ENCODE peak calls at places on chromosome 20, in four cellular contexts. One of them, this sample, is unnamed.

GRCh38 chr20:46630336-46630735 is 20.9 kb downstream of the SLC13A3 start:
- DNase-seq in GM03348: no peak
- DNase-seq in left colon: no peak
- DNase-seq in hypothalamus: no peak
- DNase-seq in this sample: no peak

GRCh38 chr20:41142914-41143313 is 5.6 kb downstream of the PLCG1 start:
- DNase-seq in hypothalamus: no peak
- DNase-seq in left colon: no peak
- DNase-seq in GM03348: no peak
- DNase-seq in this sample: no peak

GRCh38 chr20:62051166-62051900 is 14.3 kb downstream of the TAF4 start:
- DNase-seq in hypothalamus: no peak
- DNase-seq in left colon: no peak
- DNase-seq in GM03348: no peak
- DNase-seq in this sample: no peak

GRCh38 chr20:5041433-5041832 is 40.1 kb upstream of the SLC23A2 start:
- DNase-seq in left colon: no peak
- DNase-seq in hypothalamus: no peak
- DNase-seq in GM03348: peak
- DNase-seq in this sample: no peak

GRCh38 chr20:15446373-15446772 is 1109.0 kb upstream of the FLRT3 start:
- DNase-seq in hypothalamus: no peak
- DNase-seq in left colon: peak
- DNase-seq in GM03348: no peak
- DNase-seq in this sample: peak

GRCh38 chr20:4720977-4721349 is 746 bp upstream of the PRND start:
- DNase-seq in left colon: peak
- DNase-seq in hypothalamus: no peak
- DNase-seq in GM03348: no peak
- DNase-seq in this sample: no peak

GRCh38 chr20:62047666-62048345 is 17.9 kb downstream of the TAF4 start:
- DNase-seq in GM03348: no peak
- DNase-seq in left colon: no peak
- DNase-seq in hypothalamus: no peak
- DNase-seq in this sample: no peak

GRCh38 chr20:45300961-45301360 is 5.7 kb upstream of the RBPJL start:
- DNase-seq in hypothalamus: no peak
- DNase-seq in left colon: no peak
- DNase-seq in GM03348: peak
- DNase-seq in this sample: no peak

GRCh38 chr20:10414982-10415650 is 18.9 kb downstream of the MKKS start:
- DNase-seq in hypothalamus: no peak
- DNase-seq in GM03348: no peak
- DNase-seq in left colon: no peak
- DNase-seq in this sample: no peak

GRCh38 chr20:32358883-32359632 is 927 bp downstream of the ASXL1 start:
- DNase-seq in GM03348: peak
- DNase-seq in left colon: peak
- DNase-seq in hypothalamus: peak
- DNase-seq in this sample: peak

GRCh38 chr20:21315138-21315537 is 12.0 kb downstream of the XRN2 start:
- DNase-seq in GM03348: peak
- DNase-seq in left colon: no peak
- DNase-seq in hypothalamus: no peak
- DNase-seq in this sample: no peak

GRCh38 chr20:50980851-50981713 is 22.5 kb downstream of the MOCS3 start:
- DNase-seq in left colon: peak
- DNase-seq in GM03348: peak
- DNase-seq in hypothalamus: peak
- DNase-seq in this sample: no peak

GRCh38 chr20:44279228-44279627 is 31.8 kb downstream of the FITM2 start:
- DNase-seq in hypothalamus: no peak
- DNase-seq in left colon: no peak
- DNase-seq in GM03348: peak
- DNase-seq in this sample: no peak

GRCh38 chr20:3250091-3250504 is 11.1 kb upstream of the SLC4A11 start:
- DNase-seq in GM03348: no peak
- DNase-seq in left colon: no peak
- DNase-seq in hypothalamus: no peak
- DNase-seq in this sample: no peak

GRCh38 chr20:1121439-1121838 is 3.0 kb downstream of the PSMF1 start:
- DNase-seq in GM03348: no peak
- DNase-seq in left colon: no peak
- DNase-seq in hypothalamus: no peak
- DNase-seq in this sample: no peak

GRCh38 chr20:10524643-10525042 is 89.5 kb downstream of the SLX4IP start:
- DNase-seq in GM03348: no peak
- DNase-seq in left colon: no peak
- DNase-seq in hypothalamus: no peak
- DNase-seq in this sample: no peak

GRCh38 chr20:58028123-58028522 is 200.3 kb downstream of the ANKRD60 start:
- DNase-seq in GM03348: no peak
- DNase-seq in hypothalamus: no peak
- DNase-seq in left colon: peak
- DNase-seq in this sample: no peak

GRCh38 chr20:2946988-2947961 is 74.0 kb downstream of the PTPRA start:
- DNase-seq in GM03348: no peak
- DNase-seq in left colon: no peak
- DNase-seq in hypothalamus: peak
- DNase-seq in this sample: no peak

GRCh38 chr20:23225407-23226060 is 125.1 kb upstream of the NXT1 start:
- DNase-seq in GM03348: peak
- DNase-seq in left colon: no peak
- DNase-seq in hypothalamus: peak
- DNase-seq in this sample: no peak

GRCh38 chr20:6104493-6105188 is 18.2 kb downstream of the FERMT1 start:
- DNase-seq in hypothalamus: no peak
- DNase-seq in left colon: no peak
- DNase-seq in GM03348: peak
- DNase-seq in this sample: no peak

GRCh38 chr20:50518270-50518721 is 8.1 kb downstream of the PTPN1 start:
- DNase-seq in hypothalamus: no peak
- DNase-seq in GM03348: no peak
- DNase-seq in left colon: no peak
- DNase-seq in this sample: no peak

GRCh38 chr20:60131375-60131774 is 173.2 kb downstream of the CDH26 start:
- DNase-seq in GM03348: no peak
- DNase-seq in hypothalamus: no peak
- DNase-seq in left colon: no peak
- DNase-seq in this sample: no peak

GRCh38 chr20:24698189-24698588 is 228.8 kb downstream of the SYNDIG1 start:
- DNase-seq in left colon: no peak
- DNase-seq in hypothalamus: no peak
- DNase-seq in GM03348: no peak
- DNase-seq in this sample: no peak